ENCODE peak calls at places on chromosomes 5 and 9, in nine cellular contexts. K is CD8-positive, alpha-beta T cell; L is GM12878; B is neural progenitor cell; D is left ventricle myocardium inferior; G is tibial artery; O is pancreas; R is right atrium auricular region; P is keratinocyte. U is an unnamed sample. For H3K9me3 and H3K27me3, the result is how much of the 10 kb centered on the place peaks cover.

GRCh38 chr9:112689341-112689740 is 28.6 kb downstream of the INIP start:
- DNase-seq in K (no peak), L (no peak), B (no peak), D (no peak), G (no peak), O (no peak), R (no peak), P (no peak), U (no peak)

GRCh38 chr9:10268500-10269485 is 344.0 kb downstream of the PTPRD start:
- DNase-seq in K (no peak), L (no peak), B (peak), D (no peak), G (no peak), O (no peak), R (no peak), P (no peak), U (peak)

GRCh38 chr5:159022178-159022556 is 77.5 kb downstream of the EBF1 start:
- DNase-seq in K (no peak), L (no peak), B (peak), D (peak), G (peak), O (no peak), R (peak), P (no peak), U (peak)

GRCh38 chr5:134584662-134585061 is 48.0 kb downstream of the SAR1B start:
- DNase-seq in K (no peak), L (no peak), B (no peak), D (no peak), G (no peak), O (no peak), R (no peak), P (no peak), U (peak)

GRCh38 chr9:131798166-131798565 is 58.3 kb upstream of the RAPGEF1 start:
- DNase-seq in K (no peak), L (no peak), B (peak), D (no peak), G (no peak), O (no peak), R (no peak), P (no peak), U (no peak)

GRCh38 chr9:7058539-7058938 is 300.8 kb downstream of the KDM4C start:
- DNase-seq in K (no peak), L (no peak), B (no peak), D (no peak), G (no peak), O (no peak), R (no peak), P (no peak), U (no peak)

GRCh38 chr9:115209601-115210306 is 91.8 kb upstream of the TNC start:
- DNase-seq in K (no peak), L (peak), B (no peak), D (no peak), G (no peak), O (no peak), R (no peak), P (peak), U (no peak)

GRCh38 chr9:14320272-14321245 is 6.6 kb upstream of the NFIB start:
- DNase-seq in K (no peak), L (no peak), B (no peak), D (peak), G (no peak), O (no peak), R (no peak), P (no peak), U (peak)

GRCh38 chr9:69317081-69317480 is 7.9 kb upstream of the ENTREP1 start:
- DNase-seq in K (no peak), L (no peak), B (no peak), D (no peak), G (no peak), O (no peak), R (no peak), P (no peak), U (no peak)

GRCh38 chr5:115577741-115578140 is 24.5 kb downstream of the TICAM2 start:
- DNase-seq in K (no peak), L (no peak), B (no peak), D (no peak), G (no peak), O (no peak), R (no peak), P (no peak), U (no peak)

GRCh38 chr9:32783168-32783891 is at the start of gene TMEM215:
- DNase-seq in K (no peak), L (no peak), B (peak), D (no peak), G (no peak), O (peak), R (no peak), P (no peak), U (peak)

GRCh38 chr5:133849116-133849515 is 119.3 kb downstream of the C5orf15 start:
- DNase-seq in K (no peak), L (no peak), B (no peak), D (no peak), G (peak), O (no peak), R (no peak), P (no peak), U (no peak)

GRCh38 chr5:40762716-40763115 is 7.0 kb upstream of the TTC33 start:
- DNase-seq in K (no peak), L (no peak), B (no peak), D (no peak), G (no peak), O (no peak), R (no peak), P (no peak), U (no peak)

GRCh38 chr5:95130951-95131350 is 153.9 kb downstream of the MCTP1 start:
- DNase-seq in K (no peak), L (no peak), B (no peak), D (no peak), G (no peak), O (no peak), R (no peak), P (no peak), U (no peak)

GRCh38 chr5:44389410-44389879 is at the start of gene FGF10:
- DNase-seq in K (no peak), L (no peak), B (peak), D (peak), G (peak), O (peak), R (no peak), P (no peak), U (peak)

GRCh38 chr9:114247086-114247485 is 75.8 kb upstream of the ORM1 start:
- DNase-seq in K (no peak), L (no peak), B (no peak), D (no peak), G (no peak), O (no peak), R (no peak), P (no peak), U (no peak)

GRCh38 chr9:121269888-121270254 is 1.9 kb downstream of the GSN start:
- DNase-seq in K (no peak), L (no peak), B (no peak), D (no peak), G (no peak), O (no peak), R (no peak), P (no peak), U (no peak)

DNA sequence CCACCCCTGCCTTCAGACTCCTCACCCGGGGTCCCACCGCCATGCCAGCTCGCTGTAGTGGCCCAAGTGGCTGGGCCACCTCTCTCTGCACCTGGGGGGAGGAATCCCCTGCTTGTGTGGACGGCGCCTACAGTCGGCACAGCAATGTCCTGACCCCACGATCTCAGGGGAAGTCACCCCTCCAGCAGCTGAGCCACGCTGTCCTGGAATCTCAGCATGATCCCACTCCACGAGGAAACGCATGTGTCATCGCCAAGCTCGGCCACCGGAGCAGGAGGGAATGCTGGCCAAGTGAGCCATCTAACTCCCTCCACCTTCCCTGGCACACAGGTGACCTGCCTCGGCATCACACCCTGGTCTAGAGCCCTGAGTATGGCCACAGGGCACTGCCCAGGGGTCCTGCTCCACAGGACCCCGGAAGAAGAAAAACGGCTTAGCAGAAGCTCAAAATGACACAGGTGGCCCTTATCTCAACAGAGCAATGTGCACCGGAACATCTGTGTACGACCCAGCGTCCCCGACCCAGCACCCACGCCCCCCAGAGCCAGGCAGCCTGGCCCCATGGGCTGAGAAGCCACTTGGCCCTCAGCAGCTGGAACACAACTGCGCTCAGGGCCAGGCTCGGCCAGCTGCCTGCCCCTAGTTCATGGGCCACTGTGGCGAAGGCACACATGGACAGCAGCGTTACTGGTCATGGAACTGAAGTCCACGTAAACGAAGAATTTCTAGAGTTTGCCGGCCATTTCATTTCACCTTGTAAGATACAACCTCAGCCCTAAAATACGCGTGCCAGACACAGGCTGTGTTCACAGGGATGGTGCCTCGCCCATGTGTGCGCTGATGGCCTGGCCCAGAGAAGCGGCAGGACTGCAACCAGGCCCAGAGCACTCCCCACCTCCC is 23.4 kb upstream of the CAMSAP1 start:
- DNase-seq in K (no peak), L (no peak), B (no peak), D (no peak), G (no peak), O (no peak), R (no peak), P (no peak), U (no peak)
- H3K9me3 ChIP-seq in K (under half), L (under half), B (under half), D (under half), G (under half), O (under half), R (under half), P (under half), U (under half)

DNA sequence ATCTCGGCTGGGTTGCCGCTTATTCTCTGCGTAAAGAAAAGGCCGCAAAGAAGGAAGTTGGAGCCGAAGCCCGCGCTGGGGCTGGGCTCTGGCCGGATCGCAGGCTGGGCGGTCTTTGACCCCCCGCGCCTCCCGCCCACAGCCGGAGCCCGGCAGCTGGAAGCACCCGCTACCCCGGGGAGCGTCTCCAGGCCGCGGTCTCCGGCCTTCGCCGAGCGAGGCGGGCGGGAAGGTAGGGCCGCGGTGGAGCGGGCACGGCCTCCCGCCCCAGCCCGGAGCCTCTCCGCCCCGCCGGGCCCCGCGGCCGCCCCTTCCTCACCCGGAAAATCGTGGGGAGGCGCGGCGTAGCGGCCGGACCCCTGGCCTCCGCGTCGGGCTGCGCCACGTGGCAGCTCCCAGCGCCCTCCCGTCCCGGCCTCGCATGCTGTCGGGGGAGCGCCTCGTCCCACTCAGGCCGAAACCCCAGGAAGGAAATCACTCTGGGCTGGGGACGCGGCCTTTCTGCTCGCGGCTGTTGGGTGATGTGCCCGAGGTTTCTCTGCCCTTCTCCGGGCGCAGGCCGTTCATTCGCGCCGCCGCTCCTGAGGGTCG is 11.9 kb downstream of the FOXD1 start:
- DNase-seq in K (no peak), L (no peak), B (no peak), D (no peak), G (no peak), O (peak), R (no peak), P (no peak), U (no peak)
- H3K27me3 ChIP-seq in K (half or more), L (under half), B (half or more), D (half or more), G (under half), O (under half), R (under half), P (under half), U (half or more)

GRCh38 chr9:1262367-1262766 is 212.2 kb downstream of the DMRT2 start:
- DNase-seq in K (no peak), L (no peak), B (no peak), D (no peak), G (no peak), O (no peak), R (no peak), P (no peak), U (no peak)

GRCh38 chr9:1267581-1267980 is 217.4 kb downstream of the DMRT2 start:
- DNase-seq in K (no peak), L (no peak), B (no peak), D (no peak), G (no peak), O (no peak), R (no peak), P (no peak), U (no peak)

GRCh38 chr9:1256178-1256577 is 206.0 kb downstream of the DMRT2 start:
- DNase-seq in K (no peak), L (no peak), B (no peak), D (no peak), G (no peak), O (no peak), R (no peak), P (no peak), U (no peak)

GRCh38 chr9:1267141-1267570 is 217.0 kb downstream of the DMRT2 start:
- DNase-seq in K (no peak), L (peak), B (no peak), D (no peak), G (no peak), O (no peak), R (no peak), P (no peak), U (no peak)

GRCh38 chr9:1261879-1262278 is 211.7 kb downstream of the DMRT2 start:
- DNase-seq in K (no peak), L (no peak), B (no peak), D (no peak), G (no peak), O (no peak), R (no peak), P (no peak), U (no peak)
- H3K9me3 ChIP-seq in K (under half), L (under half), B (under half), D (under half), G (under half), O (under half), R (under half), P (under half), U (under half)

GRCh38 chr9:75454043-75454442 is 365.7 kb downstream of the OSTF1 start:
- DNase-seq in K (no peak), L (no peak), B (no peak), D (no peak), G (no peak), O (no peak), R (no peak), P (no peak), U (no peak)

GRCh38 chr9:75451045-75451444 is 362.7 kb downstream of the OSTF1 start:
- DNase-seq in K (no peak), L (no peak), B (peak), D (no peak), G (no peak), O (no peak), R (no peak), P (no peak), U (no peak)

GRCh38 chr9:75454891-75455290 is 366.6 kb downstream of the OSTF1 start:
- DNase-seq in K (no peak), L (no peak), B (no peak), D (no peak), G (no peak), O (no peak), R (no peak), P (no peak), U (no peak)

GRCh38 chr9:75451505-75451904 is 363.2 kb downstream of the OSTF1 start:
- DNase-seq in K (no peak), L (no peak), B (no peak), D (no peak), G (no peak), O (no peak), R (no peak), P (no peak), U (no peak)

GRCh38 chr9:75452512-75452911 is 364.2 kb downstream of the OSTF1 start:
- DNase-seq in K (no peak), L (no peak), B (no peak), D (no peak), G (no peak), O (no peak), R (no peak), P (no peak), U (no peak)
- H3K27me3 ChIP-seq in K (under half), L (under half), B (under half), D (under half), G (under half), O (under half), R (under half), P (under half), U (under half)

GRCh38 chr9:108655818-108656217 is 200.0 kb downstream of the ACTL7B start:
- DNase-seq in K (no peak), L (no peak), B (no peak), D (no peak), G (no peak), O (no peak), R (no peak), P (no peak), U (no peak)

GRCh38 chr9:108654566-108654965 is 201.2 kb downstream of the ACTL7B start:
- DNase-seq in K (no peak), L (no peak), B (no peak), D (no peak), G (no peak), O (no peak), R (no peak), P (no peak), U (no peak)

GRCh38 chr9:108650826-108651225 is 205.0 kb downstream of the ACTL7B start:
- DNase-seq in K (no peak), L (no peak), B (no peak), D (no peak), G (no peak), O (no peak), R (no peak), P (no peak), U (no peak)

GRCh38 chr9:108652851-108653250 is 202.9 kb downstream of the ACTL7B start:
- DNase-seq in K (no peak), L (no peak), B (no peak), D (no peak), G (no peak), O (no peak), R (no peak), P (no peak), U (no peak)
- H3K9me3 ChIP-seq in K (under half), L (under half), B (under half), D (under half), G (under half), O (under half), R (under half), P (under half), U (under half)

GRCh38 chr5:181176258-181176952 is 28.6 kb downstream of the TRIM7 start:
- DNase-seq in K (no peak), L (no peak), B (no peak), D (no peak), G (no peak), O (no peak), R (no peak), P (no peak), U (no peak)
- H3K27me3 ChIP-seq in K (under half), L (under half), B (half or more), D (half or more), G (under half), O (under half), R (under half), P (under half), U (under half)

GRCh38 chr5:141303756-141304155 is at the start of gene SLC25A2:
- DNase-seq in K (no peak), L (no peak), B (no peak), D (no peak), G (no peak), O (no peak), R (no peak), P (no peak), U (no peak)
- H3K9me3 ChIP-seq in K (under half), L (under half), B (under half), D (half or more), G (under half), O (under half), R (half or more), P (under half), U (under half)

GRCh38 chr9:212265-212664 is 2.4 kb upstream of the DOCK8 start:
- DNase-seq in K (no peak), L (no peak), B (no peak), D (no peak), G (no peak), O (no peak), R (no peak), P (no peak), U (no peak)

GRCh38 chr9:211557-211956 is 3.1 kb upstream of the DOCK8 start:
- DNase-seq in K (no peak), L (no peak), B (no peak), D (no peak), G (no peak), O (no peak), R (no peak), P (no peak), U (no peak)

GRCh38 chr9:214488-215448 is at the start of gene DOCK8:
- DNase-seq in K (peak), L (no peak), B (peak), D (peak), G (peak), O (peak), R (no peak), P (no peak), U (peak)

GRCh38 chr9:219670-220365 is 5.2 kb downstream of the DOCK8 start:
- DNase-seq in K (no peak), L (no peak), B (no peak), D (peak), G (no peak), O (no peak), R (no peak), P (no peak), U (no peak)

GRCh38 chr9:215631-216155 is 1.0 kb downstream of the DOCK8 start:
- DNase-seq in K (no peak), L (no peak), B (no peak), D (no peak), G (no peak), O (no peak), R (no peak), P (no peak), U (no peak)
- H3K27me3 ChIP-seq in K (under half), L (under half), B (half or more), D (half or more), G (under half), O (under half), R (under half), P (under half), U (under half)

GRCh38 chr9:134882204-134882785 is 1.7 kb downstream of the FCN2 start:
- DNase-seq in K (no peak), L (no peak), B (no peak), D (no peak), G (no peak), O (peak), R (no peak), P (no peak), U (no peak)

GRCh38 chr9:134880484-134881312 is at the start of gene FCN2:
- DNase-seq in K (no peak), L (no peak), B (no peak), D (no peak), G (no peak), O (peak), R (no peak), P (no peak), U (no peak)

GRCh38 chr9:134881313-134881670 is 682 bp downstream of the FCN2 start:
- DNase-seq in K (no peak), L (no peak), B (no peak), D (no peak), G (no peak), O (peak), R (no peak), P (no peak), U (no peak)

GRCh38 chr9:134884492-134884891 is 3.9 kb downstream of the FCN2 start:
- DNase-seq in K (no peak), L (no peak), B (no peak), D (no peak), G (peak), O (peak), R (no peak), P (no peak), U (no peak)

GRCh38 chr9:134883040-134883782 is 2.6 kb downstream of the FCN2 start:
- DNase-seq in K (no peak), L (no peak), B (no peak), D (no peak), G (peak), O (peak), R (no peak), P (no peak), U (no peak)
- H3K9me3 ChIP-seq in K (under half), L (under half), B (under half), D (under half), G (under half), O (under half), R (under half), P (under half), U (under half)